ENCODE peak calls at places on chromosomes 3 and 15, in seven cellular contexts. S is HCT116, T is HepG2, H is H1, Q is SK-N-SH, P is GM12878, A is K562. V is an unnamed sample.

GRCh38 chr3:143383433-143383832 is 263.9 kb downstream of the CHST2 start:
- DNase-seq in S (no peak), T (no peak), H (no peak), Q (no peak), P (no peak), A (no peak), V (no peak)

GRCh38 chr3:186909078-186909853 is 21.1 kb upstream of the ST6GAL1 start:
- DNase-seq in S (no peak), T (peak), H (no peak), Q (no peak), P (no peak), A (peak), V (no peak)

GRCh38 chr3:141528837-141529236 is 42.0 kb downstream of the RASA2 start:
- DNase-seq in S (no peak), T (no peak), H (no peak), Q (no peak), P (no peak), A (no peak), V (no peak)

GRCh38 chr3:105365536-105366301 is 990 bp upstream of the ALCAM start:
- DNase-seq in S (no peak), T (no peak), H (no peak), Q (peak), P (no peak), A (no peak), V (no peak)

GRCh38 chr3:100637197-100637631 is 27.8 kb downstream of the ADGRG7 start:
- DNase-seq in S (no peak), T (peak), H (no peak), Q (no peak), P (no peak), A (no peak), V (no peak)

GRCh38 chr3:37041546-37042195 is 48.4 kb downstream of the MLH1 start:
- DNase-seq in S (no peak), T (no peak), H (no peak), Q (no peak), P (no peak), A (no peak), V (no peak)

GRCh38 chr3:133595341-133595740 is 21.9 kb downstream of the CDV3 start:
- DNase-seq in S (no peak), T (no peak), H (no peak), Q (no peak), P (no peak), A (no peak), V (no peak)

GRCh38 chr3:108863799-108864135 is 41.2 kb downstream of the TRAT1 start:
- DNase-seq in S (peak), T (no peak), H (no peak), Q (no peak), P (no peak), A (no peak), V (no peak)

GRCh38 chr3:176106380-176106779 is 1090.9 kb downstream of the TBL1XR1 start:
- DNase-seq in S (no peak), T (no peak), H (no peak), Q (no peak), P (no peak), A (no peak), V (no peak)

GRCh38 chr15:77864211-77865105 is 213.1 kb downstream of the TBC1D2B start:
- DNase-seq in S (no peak), T (no peak), H (no peak), Q (no peak), P (no peak), A (no peak), V (no peak)

GRCh38 chr15:72521682-72522081 is 47.6 kb downstream of the ARIH1 start:
- DNase-seq in S (no peak), T (no peak), H (no peak), Q (no peak), P (no peak), A (no peak), V (no peak)

GRCh38 chr15:51647128-51647562 is 24.6 kb upstream of the DMXL2 start:
- DNase-seq in S (no peak), T (no peak), H (no peak), Q (peak), P (no peak), A (peak), V (no peak)

GRCh38 chr3:149967067-149967685 is 3.5 kb downstream of the PFN2 start:
- DNase-seq in S (peak), T (peak), H (no peak), Q (no peak), P (no peak), A (peak), V (peak)

GRCh38 chr3:125652349-125652748 is 57.1 kb upstream of the OSBPL11 start:
- DNase-seq in S (no peak), T (no peak), H (no peak), Q (no peak), P (no peak), A (no peak), V (no peak)

GRCh38 chr15:85785887-85786777 is 8.6 kb downstream of the KLHL25 start:
- DNase-seq in S (peak), T (peak), H (no peak), Q (no peak), P (no peak), A (no peak), V (no peak)

GRCh38 chr3:21551019-21551418 is 200.0 kb downstream of the ZNF385D start:
- DNase-seq in S (no peak), T (peak), H (no peak), Q (peak), P (no peak), A (peak), V (peak)

GRCh38 chr15:44009056-44009455 is 182.3 kb downstream of the WDR76 start:
- DNase-seq in S (peak), T (no peak), H (no peak), Q (no peak), P (no peak), A (no peak), V (no peak)

GRCh38 chr15:45134682-45135604 is 5.1 kb downstream of the DUOX1 start:
- DNase-seq in S (no peak), T (no peak), H (no peak), Q (no peak), P (no peak), A (no peak), V (no peak)

GRCh38 chr3:99713440-99713839 is 75.0 kb downstream of the COL8A1 start:
- DNase-seq in S (no peak), T (no peak), H (no peak), Q (no peak), P (no peak), A (no peak), V (no peak)

GRCh38 chr3:146814601-146815315 is 209.6 kb upstream of the PLSCR5 start:
- DNase-seq in S (no peak), T (no peak), H (no peak), Q (no peak), P (no peak), A (no peak), V (no peak)

GRCh38 chr3:170589113-170589512 is 3.2 kb upstream of the SLC7A14 start:
- DNase-seq in S (no peak), T (no peak), H (no peak), Q (no peak), P (no peak), A (no peak), V (no peak)

GRCh38 chr3:170999737-171000242 is 26.7 kb downstream of the SLC2A2 start:
- DNase-seq in S (peak), T (peak), H (no peak), Q (no peak), P (no peak), A (peak), V (no peak)

GRCh38 chr3:58529516-58530353 is 7.3 kb downstream of the ACOX2 start:
- DNase-seq in S (peak), T (peak), H (peak), Q (no peak), P (no peak), A (peak), V (no peak)

GRCh38 chr3:49803464-49804140 is 541 bp downstream of the INKA1 start:
- DNase-seq in S (no peak), T (no peak), H (no peak), Q (peak), P (no peak), A (peak), V (no peak)
- TF ChIP-seq JUND in S (no peak), T (no peak), H (no peak), Q (no peak), P (no peak), A (no peak), V (no peak)

GRCh38 chr15:101710806-101711205 is 13.5 kb downstream of the TARS3 start:
- DNase-seq in S (no peak), T (peak), H (no peak), Q (no peak), P (no peak), A (no peak), V (no peak)
- TF ChIP-seq JUND in S (no peak), T (no peak), H (no peak), Q (no peak), P (no peak), A (no peak), V (no peak)

DNA sequence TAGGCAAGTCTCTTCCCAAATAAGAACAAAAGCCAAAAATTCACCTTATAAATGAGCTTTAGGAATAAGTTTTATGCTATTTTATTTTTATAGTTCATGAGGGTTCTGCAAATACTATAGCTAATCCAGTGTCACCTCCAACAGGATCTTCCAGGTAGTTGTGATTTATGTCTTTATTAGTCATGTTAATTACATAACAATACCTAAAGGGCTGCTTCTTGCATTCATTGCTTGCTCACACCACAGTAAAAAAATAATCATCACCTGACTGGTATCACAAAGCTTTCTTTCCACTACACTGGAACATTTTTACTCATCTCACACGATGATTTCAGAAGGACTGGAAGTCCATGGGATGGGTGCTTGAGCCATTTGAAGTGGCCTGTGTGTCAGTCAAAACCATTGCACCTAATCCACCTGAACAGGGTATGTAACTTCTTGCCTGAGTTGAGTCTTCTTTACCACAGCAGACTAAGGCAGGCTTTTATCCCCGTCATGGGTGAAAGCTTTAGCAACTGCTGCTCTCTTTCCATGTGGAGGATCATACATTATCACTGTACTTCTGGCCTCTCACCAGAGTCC is 382.7 kb upstream of the THBS1 start:
- DNase-seq in S (no peak), T (no peak), H (no peak), Q (no peak), P (no peak), A (no peak), V (no peak)
- TF ChIP-seq JUND in S (no peak), T (no peak), H (no peak), Q (no peak), P (no peak), A (no peak), V (no peak)

DNA sequence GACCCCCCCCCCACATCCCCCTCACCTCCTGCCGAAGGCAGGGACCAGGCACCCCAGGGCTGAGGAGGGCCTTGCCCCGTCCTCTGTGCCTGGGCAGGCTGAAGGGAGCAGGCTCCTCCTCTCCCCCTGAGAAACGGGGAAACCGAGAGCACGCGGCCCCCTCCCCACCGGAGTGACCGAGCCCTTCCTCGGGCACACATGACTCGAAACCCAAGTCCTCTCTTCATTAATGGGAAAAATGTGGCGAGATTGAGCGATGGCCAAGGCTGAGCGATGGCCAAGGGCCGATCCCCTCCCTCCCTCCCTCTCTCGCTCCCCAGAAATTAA is 7.0 kb downstream of the EPHB3 start:
- DNase-seq in S (no peak), T (no peak), H (no peak), Q (no peak), P (no peak), A (no peak), V (no peak)
- TF ChIP-seq JUND in S (no peak), T (no peak), H (no peak), Q (no peak), P (no peak), A (no peak), V (no peak)

DNA sequence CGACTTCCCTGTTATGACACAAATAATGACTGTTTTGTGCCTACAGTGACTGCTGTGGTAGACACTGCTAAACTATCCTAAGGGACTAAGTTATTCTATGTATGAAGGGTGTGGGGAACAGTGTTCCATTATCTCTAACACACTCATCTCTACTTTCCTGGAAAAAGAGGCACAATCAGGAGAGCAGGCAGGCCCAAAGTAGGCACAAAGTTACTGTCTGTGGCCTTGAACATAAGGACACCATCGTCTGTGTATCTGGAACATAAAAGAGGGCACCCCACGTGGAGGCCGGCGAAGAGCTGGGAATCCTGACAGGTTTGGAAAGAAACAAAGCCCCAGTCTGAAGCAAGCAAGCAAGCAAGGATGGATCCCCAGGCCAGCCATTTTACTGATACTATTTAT is 1.5 kb downstream of the ABCC5 start:
- DNase-seq in S (no peak), T (no peak), H (no peak), Q (no peak), P (no peak), A (peak), V (no peak)
- TF ChIP-seq JUND in S (no peak), T (no peak), H (no peak), Q (no peak), P (no peak), A (no peak), V (no peak)

DNA sequence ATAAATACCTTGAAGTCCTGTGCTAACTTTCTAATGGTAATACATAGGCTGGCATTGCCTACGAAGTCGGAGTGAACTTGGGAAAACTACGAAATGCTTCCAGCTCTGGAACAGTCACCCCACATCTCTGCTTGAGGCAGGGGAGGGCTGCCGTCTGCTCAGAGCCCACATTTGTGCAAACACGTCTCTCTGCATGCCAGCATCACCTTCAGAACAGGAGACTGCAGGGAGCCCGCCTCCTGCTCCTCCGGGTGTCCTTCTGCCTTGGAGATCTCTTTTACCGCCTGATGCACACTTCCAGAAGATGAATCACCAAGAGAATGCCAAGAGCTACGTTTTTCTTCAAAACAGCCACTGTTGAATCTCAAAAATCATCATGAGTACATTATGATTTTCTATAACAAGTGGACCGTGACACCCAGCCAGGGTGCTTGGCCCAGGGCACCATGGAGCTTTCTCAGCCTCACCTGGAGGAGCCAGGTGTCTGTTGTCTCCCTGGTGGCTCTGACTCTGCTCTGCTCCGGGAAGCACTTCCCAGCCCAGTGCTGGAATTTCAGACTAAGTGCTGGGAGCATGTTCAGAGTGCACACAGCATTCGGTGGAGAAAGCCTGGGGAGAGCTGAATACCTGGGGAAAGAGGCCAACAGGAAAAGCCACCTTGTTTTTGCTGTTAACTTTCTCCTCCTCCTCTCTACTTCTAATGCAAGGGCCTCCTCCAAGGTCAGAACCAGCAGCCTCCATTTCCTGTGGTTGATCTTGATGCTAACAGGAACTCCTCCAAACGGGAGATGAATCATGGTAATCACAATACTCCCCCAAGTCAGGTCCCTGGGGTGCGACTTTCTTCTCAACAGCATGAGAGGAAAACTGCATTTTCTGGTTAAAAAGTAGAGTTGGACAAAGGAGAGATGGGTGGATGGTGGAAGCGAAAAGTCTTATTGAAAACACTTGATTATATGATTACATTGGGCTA is 467.7 kb downstream of the GABRG3 start:
- DNase-seq in S (no peak), T (no peak), H (no peak), Q (no peak), P (no peak), A (no peak), V (no peak)
- TF ChIP-seq JUND in S (no peak), T (no peak), H (no peak), Q (no peak), P (no peak), A (no peak), V (no peak)

GRCh38 chr3:41684802-41685740 is 276.8 kb downstream of the ULK4 start:
- DNase-seq in S (no peak), T (no peak), H (no peak), Q (no peak), P (no peak), A (no peak), V (no peak)
- TF ChIP-seq JUND in S (no peak), T (no peak), H (no peak), Q (no peak), P (no peak), A (no peak), V (no peak)

GRCh38 chr15:62779041-62779810 is 263.3 kb upstream of the TPM1 start:
- DNase-seq in S (no peak), T (no peak), H (no peak), Q (no peak), P (no peak), A (no peak), V (no peak)
- TF ChIP-seq JUND in S (no peak), T (no peak), H (no peak), Q (no peak), P (no peak), A (no peak), V (no peak)

GRCh38 chr15:39788108-39788507 is 5.5 kb upstream of the FSIP1 start:
- DNase-seq in S (no peak), T (no peak), H (no peak), Q (no peak), P (no peak), A (no peak), V (no peak)
- TF ChIP-seq JUND in S (no peak), T (no peak), H (no peak), Q (no peak), P (peak), A (no peak), V (no peak)

DNA sequence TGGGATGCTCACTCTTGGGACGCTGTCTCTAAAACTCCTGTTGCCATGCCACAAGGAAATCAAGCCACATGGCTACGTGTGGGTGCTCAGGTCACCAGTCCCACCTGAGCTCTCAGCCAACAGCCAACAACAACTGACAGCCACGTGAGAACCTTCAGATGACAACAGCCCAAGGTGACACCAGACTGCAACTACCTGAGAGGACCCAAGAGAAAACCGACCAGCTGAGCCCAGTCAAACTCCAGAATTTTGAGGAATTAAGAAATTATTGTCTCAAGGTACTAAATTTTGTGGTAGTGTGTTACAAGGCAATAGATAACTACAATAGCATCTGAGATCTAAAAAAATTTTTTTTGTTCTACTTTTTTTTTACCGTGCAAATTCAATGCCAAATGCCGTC is 75.2 kb downstream of the ITGA11 start:
- DNase-seq in S (no peak), T (no peak), H (no peak), Q (no peak), P (no peak), A (no peak), V (no peak)
- TF ChIP-seq JUND in S (no peak), T (no peak), H (no peak), Q (no peak), P (no peak), A (no peak), V (no peak)